ENCODE peak calls at places on chromosome 4, in five cellular contexts. B, U, Y, Q and F are unnamed samples.

GRCh38 chr4:6332042-6332668 is 62.5 kb downstream of the WFS1 start:
- DNase-seq in B (peak), U (no peak), Y (no peak), Q (no peak), F (no peak)

GRCh38 chr4:61149278-61149677 is 50.8 kb upstream of the ADGRL3 start:
- DNase-seq in B (peak), U (no peak), Y (no peak), Q (no peak), F (no peak)

GRCh38 chr4:162644346-162644745 is 480.5 kb upstream of the FSTL5 start:
- DNase-seq in B (no peak), U (no peak), Y (no peak), Q (no peak), F (no peak)

GRCh38 chr4:32172761-32173160 is 1452.6 kb downstream of the PCDH7 start:
- DNase-seq in B (peak), U (no peak), Y (no peak), Q (no peak), F (no peak)

GRCh38 chr4:632926-633325 is 7.6 kb downstream of the PDE6B start:
- DNase-seq in B (no peak), U (peak), Y (no peak), Q (no peak), F (no peak)

GRCh38 chr4:16952462-16952871 is 54.0 kb upstream of the LDB2 start:
- DNase-seq in B (no peak), U (no peak), Y (peak), Q (no peak), F (no peak)

GRCh38 chr4:52894408-52894807 is 32.3 kb downstream of the RASL11B start:
- DNase-seq in B (no peak), U (no peak), Y (no peak), Q (no peak), F (no peak)

GRCh38 chr4:48196758-48197504 is 62.9 kb upstream of the TXK start:
- DNase-seq in B (no peak), U (no peak), Y (no peak), Q (no peak), F (no peak)

GRCh38 chr4:89661490-89661889 is 175.5 kb downstream of the SNCA start:
- DNase-seq in B (peak), U (no peak), Y (no peak), Q (no peak), F (no peak)

GRCh38 chr4:15002659-15003440 is 569 bp downstream of the CPEB2 start:
- DNase-seq in B (peak), U (peak), Y (peak), Q (peak), F (peak)

GRCh38 chr4:2427383-2428334 is 8.9 kb downstream of the CFAP99 start:
- DNase-seq in B (no peak), U (no peak), Y (no peak), Q (no peak), F (no peak)

GRCh38 chr4:76892601-76893000 is 5.3 kb downstream of the SOWAHB start:
- DNase-seq in B (no peak), U (no peak), Y (no peak), Q (no peak), F (no peak)

GRCh38 chr4:66501986-66502385 is 831.7 kb upstream of the EPHA5 start:
- DNase-seq in B (no peak), U (no peak), Y (no peak), Q (no peak), F (no peak)

GRCh38 chr4:19850909-19851308 is 400.8 kb upstream of the SLIT2 start:
- DNase-seq in B (peak), U (no peak), Y (no peak), Q (no peak), F (no peak)

GRCh38 chr4:102606846-102607440 is 105.8 kb downstream of the NFKB1 start:
- DNase-seq in B (no peak), U (no peak), Y (peak), Q (peak), F (no peak)

GRCh38 chr4:2560167-2560566 is 23.7 kb downstream of the FAM193A start:
- DNase-seq in B (no peak), U (no peak), Y (no peak), Q (no peak), F (no peak)